ENCODE peak calls at places on chromosomes 1 and 21, in ten cellular contexts. J, F, V, Z, E, I, B, M, T and G are unnamed samples.

GRCh38 chr1:152034654-152035405 is 2.0 kb downstream of the S100A11 start:
- DNase-seq in E (peak; percentile 85), T (peak; percentile 70), F (peak; percentile 63), I (no peak), V (no peak), M (peak; percentile 77), J (no peak), Z (no peak), B (peak; percentile 42), G (no peak)

GRCh38 chr1:205577874-205578658 is 53.7 kb downstream of the ELK4 start:
- DNase-seq in F (no peak), E (no peak), V (no peak), T (no peak), J (no peak), M (no peak), B (no peak), Z (peak; percentile 15), I (no peak), G (no peak)

GRCh38 chr1:91608876-91609275 is 108.2 kb downstream of the CDC7 start:
- DNase-seq in T (no peak), B (no peak), J (no peak), F (peak; percentile 39), I (no peak), Z (no peak), M (no peak), E (no peak), V (no peak), G (peak; percentile 91)

GRCh38 chr21:26565105-26565504 is 8.0 kb downstream of the CYYR1 start:
- DNase-seq in T (no peak), M (no peak), E (no peak), Z (no peak), B (no peak), V (no peak), I (no peak), J (no peak), F (no peak), G (no peak)

GRCh38 chr1:44819594-44820327 is 11.4 kb downstream of the BTBD19 start:
- DNase-seq in M (peak; percentile 86), Z (peak; percentile 90), E (peak; percentile 74), J (peak; percentile 92), B (peak; percentile 68), T (peak; percentile 57), I (peak; percentile 79), V (no peak), F (peak; percentile 89), G (peak; percentile 90)

GRCh38 chr1:12616709-12617373 is 1.2 kb downstream of the DHRS3 start:
- DNase-seq in T (peak; percentile 9), M (peak; percentile 65), B (no peak), E (no peak), Z (peak; percentile 83), F (no peak), V (no peak), I (no peak), J (peak; percentile 85), G (no peak)

GRCh38 chr1:98172022-98172421 is 251.2 kb upstream of the DPYD start:
- DNase-seq in F (no peak), J (no peak), T (no peak), V (no peak), M (no peak), Z (no peak), I (no peak), E (no peak), B (no peak), G (no peak)

GRCh38 chr21:38758815-38759214 is 46.9 kb upstream of the ETS2 start:
- DNase-seq in E (no peak), V (no peak), I (no peak), B (no peak), F (no peak), Z (no peak), T (no peak), M (no peak), J (no peak), G (no peak)

GRCh38 chr1:232657426-232657825 is 27.5 kb upstream of the SIPA1L2 start:
- DNase-seq in Z (no peak), I (no peak), F (no peak), J (no peak), M (no peak), B (no peak), E (no peak), V (no peak), T (no peak), G (no peak)

GRCh38 chr1:248783367-248783766 is 27.8 kb upstream of the LYPD8 start:
- DNase-seq in Z (no peak), T (no peak), E (no peak), F (no peak), J (no peak), I (no peak), V (no peak), B (no peak), M (no peak), G (no peak)

GRCh38 chr1:67464058-67464457 is 33.9 kb upstream of the SERBP1 start:
- DNase-seq in V (no peak), F (no peak), T (no peak), B (no peak), Z (no peak), I (no peak), J (no peak), M (no peak), E (no peak), G (no peak)

GRCh38 chr1:85617582-85618237 is 37.1 kb downstream of the CCN1 start:
- DNase-seq in I (no peak), F (peak; percentile 64), Z (no peak), J (no peak), M (no peak), E (no peak), T (no peak), B (no peak), V (no peak), G (peak; percentile 51)

GRCh38 chr1:41800237-41800902 is 118.4 kb downstream of the HIVEP3 start:
- DNase-seq in M (no peak), T (no peak), F (no peak), E (no peak), Z (no peak), V (no peak), J (no peak), B (no peak), I (no peak), G (no peak)

GRCh38 chr1:68320349-68320748 is 88.0 kb upstream of the WLS start:
- DNase-seq in J (no peak), Z (no peak), E (no peak), F (no peak), I (no peak), B (no peak), M (no peak), V (no peak), T (peak; percentile 59), G (no peak)

GRCh38 chr1:169648187-169648586 is 18.3 kb upstream of the SELP start:
- DNase-seq in F (no peak), J (no peak), B (no peak), E (no peak), T (no peak), M (no peak), I (no peak), V (no peak), Z (no peak), G (no peak)

GRCh38 chr1:173356211-173356762 is 120.8 kb upstream of the PRDX6 start:
- DNase-seq in F (no peak), T (no peak), I (no peak), B (no peak), V (no peak), E (no peak), J (no peak), M (no peak), Z (no peak), G (peak; percentile 25)

GRCh38 chr1:218804014-218804785 is 369.5 kb upstream of the LYPLAL1 start:
- DNase-seq in B (no peak), I (no peak), V (no peak), E (no peak), F (peak; percentile 7), M (no peak), J (no peak), Z (no peak), T (no peak), G (no peak)

GRCh38 chr1:65079941-65080340 is 68.1 kb upstream of the AK4 start:
- DNase-seq in Z (no peak), J (no peak), T (no peak), E (no peak), B (no peak), M (no peak), V (no peak), F (no peak), I (no peak), G (no peak)

GRCh38 chr1:228445867-228446584 is 29.4 kb upstream of the TRIM17 start:
- DNase-seq in B (no peak), T (no peak), M (no peak), Z (peak; percentile 72), J (no peak), I (no peak), E (peak; percentile 8), V (no peak), F (peak; percentile 70), G (no peak)

GRCh38 chr1:236472850-236473788 is 50.7 kb upstream of the LGALS8 start:
- DNase-seq in Z (no peak), I (no peak), E (no peak), V (no peak), M (no peak), F (no peak), B (no peak), J (no peak), T (no peak), G (no peak)

GRCh38 chr1:54927475-54928240 is 40.7 kb upstream of the DHCR24 start:
- DNase-seq in I (peak; percentile 37), M (no peak), T (no peak), V (no peak), J (no peak), Z (no peak), B (no peak), F (no peak), E (no peak), G (no peak)

GRCh38 chr1:109198745-109199144 is 15.0 kb upstream of the SARS1 start:
- DNase-seq in T (no peak), E (no peak), Z (no peak), M (no peak), B (no peak), J (no peak), V (no peak), I (no peak), F (no peak), G (no peak)

GRCh38 chr1:9426291-9426711 is 113.0 kb upstream of the SLC25A33 start:
- DNase-seq in I (no peak), E (no peak), T (peak; percentile 43), V (no peak), F (no peak), J (no peak), B (peak; percentile 41), Z (peak; percentile 31), M (no peak), G (no peak)

GRCh38 chr1:160773088-160773487 is 22.9 kb upstream of the LY9 start:
- DNase-seq in B (no peak), I (no peak), F (no peak), M (no peak), E (no peak), V (no peak), J (no peak), Z (no peak), T (no peak), G (no peak)